ENCODE peak calls at places on chromosomes 4 and X, in seven cellular contexts. P is activated T-helper 2 cell treated with anti-CD3 and anti-CD28 coated beads, Interferon-gamma antibody, Interleukin-2, Interleukin-4, amounts not matched to agents 10 μg/mL and 5 μg/mL and 100 μg/mL, durations not matched to agents 14 hours and 24 hours and 36 hours; N is dorsolateral prefrontal cortex; K is dermis blood vessel endothelial cell; M is caudate nucleus; A is NCI-H187; L is activated T-cell treated with anti-CD3 and anti-CD28 coated beads for 48 hours. C is an unnamed sample.

GRCh38 chr4:5381981-5382441 is 326.3 kb downstream of the EVC2 start:
- DNase-seq in A (no peak), K (peak; percentile 36), L (no peak), M (no peak), N (no peak), P (no peak), C (no peak)

GRCh38 chr4:88964450-88964849 is 92.5 kb downstream of the FAM13A start:
- DNase-seq in A (no peak), M (no peak), L (no peak), N (no peak), K (peak; percentile 17), P (no peak), C (no peak)

GRCh38 chr4:89352541-89352940 is 44.9 kb upstream of the GPRIN3 start:
- DNase-seq in P (no peak), N (no peak), K (no peak), M (no peak), A (no peak), L (no peak), C (no peak)

GRCh38 chr4:10186228-10187214 is 69.9 kb upstream of the WDR1 start:
- DNase-seq in P (no peak), A (no peak), K (peak; percentile 11), M (no peak), L (no peak), N (no peak), C (no peak)

GRCh38 chrX:120111611-120112010 is 4.1 kb downstream of the RHOXF1 start:
- DNase-seq in N (no peak), P (no peak), A (no peak), K (no peak), M (no peak), L (no peak), C (no peak)

GRCh38 chr4:134762053-134762452 is 560.5 kb upstream of the PABPC4L start:
- DNase-seq in N (no peak), M (no peak), K (no peak), L (no peak), P (no peak), A (no peak), C (no peak)

GRCh38 chr4:113773014-113773413 is 11.5 kb upstream of the CAMK2D start:
- DNase-seq in A (no peak), P (no peak), N (no peak), K (no peak), M (no peak), L (no peak), C (no peak)

GRCh38 chr4:114281561-114281960 is 302.1 kb upstream of the ARSJ start:
- DNase-seq in L (no peak), P (no peak), M (no peak), N (no peak), A (no peak), K (no peak), C (no peak)

GRCh38 chr4:70734168-70734954 is 12.6 kb downstream of the RUFY3 start:
- DNase-seq in K (peak; percentile 71), M (no peak), L (no peak), N (no peak), P (peak; percentile 41), A (no peak), C (no peak)

GRCh38 chr4:7322166-7322991 is 112.4 kb downstream of the PSAPL1 start:
- DNase-seq in L (no peak), K (no peak), P (no peak), N (no peak), A (no peak), M (no peak), C (no peak)

GRCh38 chr4:133483600-133484246 is 334.6 kb downstream of the PCDH10 start:
- DNase-seq in K (no peak), N (no peak), A (no peak), M (no peak), P (no peak), L (no peak), C (no peak)

GRCh38 chr4:140149851-140150635 is 3.9 kb downstream of the MAML3 start:
- DNase-seq in A (peak; percentile 24), N (peak; percentile 84), M (no peak), K (peak; percentile 77), L (no peak), P (peak; percentile 67), C (peak; percentile 79)

GRCh38 chrX:19867411-19867732 is 20.0 kb downstream of the SH3KBP1 start:
- DNase-seq in N (no peak), L (no peak), K (peak; percentile 39), A (no peak), M (no peak), P (no peak), C (no peak)

GRCh38 chr4:121050251-121050650 is 22.1 kb downstream of the NDNF start:
- DNase-seq in N (no peak), L (no peak), A (no peak), P (no peak), K (peak; percentile 7), M (no peak), C (no peak)

GRCh38 chr4:37476691-37477090 is 209.5 kb downstream of the RELL1 start:
- DNase-seq in K (no peak), A (no peak), N (peak; percentile 60), P (no peak), M (no peak), L (no peak), C (no peak)

GRCh38 chrX:23776363-23776762 is 6.6 kb upstream of the SAT1 start:
- DNase-seq in N (no peak), P (no peak), M (no peak), L (no peak), K (no peak), A (no peak), C (no peak)

GRCh38 chr4:87839309-87839946 is 6.7 kb downstream of the MEPE start:
- DNase-seq in M (no peak), K (peak; percentile 63), P (no peak), A (no peak), L (no peak), N (peak; percentile 23), C (peak; percentile 14)

GRCh38 chr4:112296949-112297483 is at the start of gene ALPK1:
- DNase-seq in N (no peak), M (no peak), P (no peak), L (no peak), K (peak; percentile 76), A (no peak), C (no peak)

GRCh38 chrX:18465051-18465450 is 39.6 kb downstream of the CDKL5 start:
- DNase-seq in A (no peak), N (no peak), P (no peak), K (no peak), L (no peak), M (no peak), C (no peak)

GRCh38 chr4:139606600-139607301 is 50.7 kb upstream of the SETD7 start:
- DNase-seq in K (peak; percentile 49), N (no peak), M (no peak), A (no peak), P (no peak), L (no peak), C (no peak)

GRCh38 chrX:72054776-72055495 is 76.8 kb downstream of the RTL5 start:
- DNase-seq in N (peak; percentile 64), A (no peak), K (no peak), M (no peak), L (no peak), P (no peak), C (no peak)

GRCh38 chrX:110665636-110666035 is 130.0 kb downstream of the CHRDL1 start:
- DNase-seq in P (no peak), A (peak; percentile 45), N (no peak), M (no peak), K (peak; percentile 1), L (peak; percentile 0), C (no peak)

GRCh38 chr4:17701882-17702281 is 79.5 kb downstream of the FAM184B start:
- DNase-seq in A (no peak), N (no peak), K (no peak), L (no peak), M (no peak), P (no peak), C (no peak)

GRCh38 chr4:10079951-10080873 is 36.4 kb downstream of the WDR1 start:
- DNase-seq in N (no peak), L (no peak), K (no peak), P (no peak), M (no peak), A (no peak), C (peak; percentile 1)

GRCh38 chrX:103373581-103373980 is 2.8 kb upstream of the BEX3 start:
- DNase-seq in P (no peak), N (no peak), K (no peak), A (no peak), M (no peak), L (no peak), C (no peak)

GRCh38 chr4:189823611-189824010 is 117.1 kb upstream of the FRG1 start:
- DNase-seq in A (no peak), P (no peak), N (peak; percentile 83), M (peak; percentile 3), L (no peak), K (no peak), C (no peak)

GRCh38 chr4:6772223-6772928 is 10.2 kb upstream of the KIAA0232 start:
- DNase-seq in N (peak; percentile 26), L (no peak), K (peak; percentile 21), P (no peak), A (no peak), M (no peak), C (no peak)

GRCh38 chrX:139734996-139735395 is 27.0 kb upstream of the MCF2 start:
- DNase-seq in M (no peak), A (no peak), N (no peak), K (no peak), L (no peak), P (no peak), C (no peak)

GRCh38 chr4:26226978-26227377 is 93.8 kb upstream of the RBPJ start:
- DNase-seq in P (no peak), A (peak; percentile 91), M (no peak), N (no peak), K (no peak), L (no peak), C (no peak)

GRCh38 chr4:184320630-184321029 is 103.0 kb upstream of the ENPP6 start:
- DNase-seq in M (no peak), P (no peak), L (no peak), K (no peak), N (no peak), A (no peak), C (no peak)

GRCh38 chr4:2647403-2648158 is 108.6 kb downstream of the TNIP2 start:
- DNase-seq in M (no peak), A (peak; percentile 82), L (no peak), N (no peak), K (no peak), P (no peak), C (peak; percentile 53)

GRCh38 chr4:38957947-38958346 is 74.3 kb downstream of the TMEM156 start:
- DNase-seq in P (no peak), K (no peak), A (no peak), N (no peak), M (no peak), L (no peak), C (no peak)

GRCh38 chr4:165210566-165210965 is 3.2 kb downstream of the KLHL2 start:
- DNase-seq in L (no peak), M (no peak), A (no peak), P (no peak), K (no peak), N (no peak), C (no peak)

GRCh38 chr4:98565646-98566403 is 92.6 kb downstream of the TSPAN5 start:
- DNase-seq in L (no peak), M (no peak), N (no peak), K (no peak), P (no peak), A (no peak), C (no peak)

C was measured in gastrocnemius medialis.